ENCODE peak calls at places on chromosomes 2 and 18, in nine cellular contexts. One of them, this sample, is unnamed.

GRCh38 chr2:52178845-52179244 is 1146.9 kb upstream of the NRXN1 start:
- DNase-seq in choroid plexus epithelial cell: peak
- DNase-seq in astrocyte of the spinal cord: no peak
- DNase-seq in activated CD8-positive, alpha-beta memory T cell treated with anti-CD3 and anti-CD28 coated beads for 1 hour: no peak
- DNase-seq in cardiac muscle cell: no peak
- DNase-seq in ACHN: no peak
- DNase-seq in lung: no peak
- DNase-seq in nucleus accumbens: no peak
- DNase-seq in stimulated activated naive CD4-positive, alpha-beta T cell: no peak
- DNase-seq in this sample: no peak

GRCh38 chr2:112273349-112273748 is 2.0 kb upstream of the ZC3H6 start:
- DNase-seq in choroid plexus epithelial cell: no peak
- DNase-seq in astrocyte of the spinal cord: no peak
- DNase-seq in activated CD8-positive, alpha-beta memory T cell treated with anti-CD3 and anti-CD28 coated beads for 1 hour: no peak
- DNase-seq in cardiac muscle cell: no peak
- DNase-seq in ACHN: no peak
- DNase-seq in lung: no peak
- DNase-seq in nucleus accumbens: no peak
- DNase-seq in stimulated activated naive CD4-positive, alpha-beta T cell: no peak
- DNase-seq in this sample: no peak

GRCh38 chr2:233658610-233659009 is 13.1 kb upstream of the UGT1A9 start:
- DNase-seq in choroid plexus epithelial cell: no peak
- DNase-seq in astrocyte of the spinal cord: no peak
- DNase-seq in activated CD8-positive, alpha-beta memory T cell treated with anti-CD3 and anti-CD28 coated beads for 1 hour: no peak
- DNase-seq in cardiac muscle cell: no peak
- DNase-seq in ACHN: no peak
- DNase-seq in lung: no peak
- DNase-seq in nucleus accumbens: no peak
- DNase-seq in stimulated activated naive CD4-positive, alpha-beta T cell: no peak
- DNase-seq in this sample: no peak

GRCh38 chr2:160647967-160648685 is 154.5 kb upstream of the RBMS1 start:
- DNase-seq in choroid plexus epithelial cell: no peak
- DNase-seq in astrocyte of the spinal cord: no peak
- DNase-seq in activated CD8-positive, alpha-beta memory T cell treated with anti-CD3 and anti-CD28 coated beads for 1 hour: no peak
- DNase-seq in cardiac muscle cell: no peak
- DNase-seq in ACHN: no peak
- DNase-seq in lung: peak
- DNase-seq in nucleus accumbens: no peak
- DNase-seq in stimulated activated naive CD4-positive, alpha-beta T cell: no peak
- DNase-seq in this sample: no peak

GRCh38 chr2:224401641-224402342 is at the start of gene FAM124B:
- DNase-seq in choroid plexus epithelial cell: peak
- DNase-seq in astrocyte of the spinal cord: peak
- DNase-seq in activated CD8-positive, alpha-beta memory T cell treated with anti-CD3 and anti-CD28 coated beads for 1 hour: no peak
- DNase-seq in cardiac muscle cell: no peak
- DNase-seq in ACHN: no peak
- DNase-seq in lung: peak
- DNase-seq in nucleus accumbens: no peak
- DNase-seq in stimulated activated naive CD4-positive, alpha-beta T cell: no peak
- DNase-seq in this sample: peak

GRCh38 chr2:231452799-231453508 is 11.3 kb downstream of the NCL start:
- DNase-seq in choroid plexus epithelial cell: peak
- DNase-seq in astrocyte of the spinal cord: peak
- DNase-seq in activated CD8-positive, alpha-beta memory T cell treated with anti-CD3 and anti-CD28 coated beads for 1 hour: no peak
- DNase-seq in cardiac muscle cell: peak
- DNase-seq in ACHN: no peak
- DNase-seq in lung: no peak
- DNase-seq in nucleus accumbens: no peak
- DNase-seq in stimulated activated naive CD4-positive, alpha-beta T cell: no peak
- DNase-seq in this sample: no peak

GRCh38 chr2:70247364-70248144 is 874 bp downstream of the TIA1 start:
- DNase-seq in choroid plexus epithelial cell: peak
- DNase-seq in astrocyte of the spinal cord: peak
- DNase-seq in activated CD8-positive, alpha-beta memory T cell treated with anti-CD3 and anti-CD28 coated beads for 1 hour: no peak
- DNase-seq in cardiac muscle cell: peak
- DNase-seq in ACHN: peak
- DNase-seq in lung: no peak
- DNase-seq in nucleus accumbens: no peak
- DNase-seq in stimulated activated naive CD4-positive, alpha-beta T cell: no peak
- DNase-seq in this sample: no peak

GRCh38 chr2:127404466-127405251 is 13.6 kb upstream of the PROC start:
- DNase-seq in choroid plexus epithelial cell: no peak
- DNase-seq in astrocyte of the spinal cord: no peak
- DNase-seq in activated CD8-positive, alpha-beta memory T cell treated with anti-CD3 and anti-CD28 coated beads for 1 hour: no peak
- DNase-seq in cardiac muscle cell: no peak
- DNase-seq in ACHN: no peak
- DNase-seq in lung: no peak
- DNase-seq in nucleus accumbens: no peak
- DNase-seq in stimulated activated naive CD4-positive, alpha-beta T cell: no peak
- DNase-seq in this sample: no peak

GRCh38 chr2:128446049-128446811 is 127.6 kb upstream of the HS6ST1 start:
- DNase-seq in choroid plexus epithelial cell: no peak
- DNase-seq in astrocyte of the spinal cord: no peak
- DNase-seq in activated CD8-positive, alpha-beta memory T cell treated with anti-CD3 and anti-CD28 coated beads for 1 hour: no peak
- DNase-seq in cardiac muscle cell: no peak
- DNase-seq in ACHN: no peak
- DNase-seq in lung: no peak
- DNase-seq in nucleus accumbens: no peak
- DNase-seq in stimulated activated naive CD4-positive, alpha-beta T cell: no peak
- DNase-seq in this sample: no peak

GRCh38 chr2:188765522-188765921 is 208.7 kb upstream of the COL3A1 start:
- DNase-seq in choroid plexus epithelial cell: peak
- DNase-seq in astrocyte of the spinal cord: peak
- DNase-seq in activated CD8-positive, alpha-beta memory T cell treated with anti-CD3 and anti-CD28 coated beads for 1 hour: no peak
- DNase-seq in cardiac muscle cell: peak
- DNase-seq in ACHN: peak
- DNase-seq in lung: no peak
- DNase-seq in nucleus accumbens: no peak
- DNase-seq in stimulated activated naive CD4-positive, alpha-beta T cell: no peak
- DNase-seq in this sample: peak

GRCh38 chr2:233273120-233273519 is 21.6 kb downstream of the ATG16L1 start:
- DNase-seq in choroid plexus epithelial cell: no peak
- DNase-seq in astrocyte of the spinal cord: no peak
- DNase-seq in activated CD8-positive, alpha-beta memory T cell treated with anti-CD3 and anti-CD28 coated beads for 1 hour: no peak
- DNase-seq in cardiac muscle cell: no peak
- DNase-seq in ACHN: no peak
- DNase-seq in lung: no peak
- DNase-seq in nucleus accumbens: no peak
- DNase-seq in stimulated activated naive CD4-positive, alpha-beta T cell: no peak
- DNase-seq in this sample: no peak

GRCh38 chr2:231781798-231782726 is 980 bp upstream of the PDE6D start:
- DNase-seq in choroid plexus epithelial cell: peak
- DNase-seq in astrocyte of the spinal cord: peak
- DNase-seq in activated CD8-positive, alpha-beta memory T cell treated with anti-CD3 and anti-CD28 coated beads for 1 hour: no peak
- DNase-seq in cardiac muscle cell: no peak
- DNase-seq in ACHN: peak
- DNase-seq in lung: no peak
- DNase-seq in nucleus accumbens: no peak
- DNase-seq in stimulated activated naive CD4-positive, alpha-beta T cell: no peak
- DNase-seq in this sample: no peak

GRCh38 chr2:62794791-62795190 is 89.3 kb downstream of the EHBP1 start:
- DNase-seq in choroid plexus epithelial cell: peak
- DNase-seq in astrocyte of the spinal cord: peak
- DNase-seq in activated CD8-positive, alpha-beta memory T cell treated with anti-CD3 and anti-CD28 coated beads for 1 hour: no peak
- DNase-seq in cardiac muscle cell: no peak
- DNase-seq in ACHN: peak
- DNase-seq in lung: no peak
- DNase-seq in nucleus accumbens: no peak
- DNase-seq in stimulated activated naive CD4-positive, alpha-beta T cell: no peak
- DNase-seq in this sample: no peak

GRCh38 chr18:34031810-34032209 is 192.9 kb downstream of the NOL4 start:
- DNase-seq in choroid plexus epithelial cell: no peak
- DNase-seq in astrocyte of the spinal cord: no peak
- DNase-seq in activated CD8-positive, alpha-beta memory T cell treated with anti-CD3 and anti-CD28 coated beads for 1 hour: no peak
- DNase-seq in cardiac muscle cell: no peak
- DNase-seq in ACHN: no peak
- DNase-seq in lung: no peak
- DNase-seq in nucleus accumbens: no peak
- DNase-seq in stimulated activated naive CD4-positive, alpha-beta T cell: no peak
- DNase-seq in this sample: no peak

GRCh38 chr18:43570593-43570992 is 293.3 kb upstream of the SYT4 start:
- DNase-seq in choroid plexus epithelial cell: no peak
- DNase-seq in astrocyte of the spinal cord: no peak
- DNase-seq in activated CD8-positive, alpha-beta memory T cell treated with anti-CD3 and anti-CD28 coated beads for 1 hour: no peak
- DNase-seq in cardiac muscle cell: no peak
- DNase-seq in ACHN: no peak
- DNase-seq in lung: no peak
- DNase-seq in nucleus accumbens: no peak
- DNase-seq in stimulated activated naive CD4-positive, alpha-beta T cell: no peak
- DNase-seq in this sample: no peak

GRCh38 chr18:73279499-73279898 is 411.7 kb upstream of the NETO1 start:
- DNase-seq in choroid plexus epithelial cell: no peak
- DNase-seq in astrocyte of the spinal cord: no peak
- DNase-seq in activated CD8-positive, alpha-beta memory T cell treated with anti-CD3 and anti-CD28 coated beads for 1 hour: no peak
- DNase-seq in cardiac muscle cell: no peak
- DNase-seq in ACHN: no peak
- DNase-seq in lung: no peak
- DNase-seq in nucleus accumbens: no peak
- DNase-seq in stimulated activated naive CD4-positive, alpha-beta T cell: no peak
- DNase-seq in this sample: no peak

GRCh38 chr2:106034325-106034724 is 159.8 kb downstream of the UXS1 start:
- DNase-seq in choroid plexus epithelial cell: no peak
- DNase-seq in astrocyte of the spinal cord: no peak
- DNase-seq in activated CD8-positive, alpha-beta memory T cell treated with anti-CD3 and anti-CD28 coated beads for 1 hour: no peak
- DNase-seq in cardiac muscle cell: no peak
- DNase-seq in ACHN: no peak
- DNase-seq in lung: no peak
- DNase-seq in nucleus accumbens: no peak
- DNase-seq in stimulated activated naive CD4-positive, alpha-beta T cell: no peak
- DNase-seq in this sample: no peak

GRCh38 chr2:10973766-10974165 is 62.0 kb downstream of the KCNF1 start:
- DNase-seq in choroid plexus epithelial cell: no peak
- DNase-seq in astrocyte of the spinal cord: no peak
- DNase-seq in activated CD8-positive, alpha-beta memory T cell treated with anti-CD3 and anti-CD28 coated beads for 1 hour: no peak
- DNase-seq in cardiac muscle cell: no peak
- DNase-seq in ACHN: no peak
- DNase-seq in lung: no peak
- DNase-seq in nucleus accumbens: no peak
- DNase-seq in stimulated activated naive CD4-positive, alpha-beta T cell: no peak
- DNase-seq in this sample: no peak

GRCh38 chr2:113848758-113849460 is 41.0 kb upstream of the ACTR3 start:
- DNase-seq in choroid plexus epithelial cell: no peak
- DNase-seq in astrocyte of the spinal cord: peak
- DNase-seq in activated CD8-positive, alpha-beta memory T cell treated with anti-CD3 and anti-CD28 coated beads for 1 hour: no peak
- DNase-seq in cardiac muscle cell: no peak
- DNase-seq in ACHN: peak
- DNase-seq in lung: no peak
- DNase-seq in nucleus accumbens: no peak
- DNase-seq in stimulated activated naive CD4-positive, alpha-beta T cell: no peak
- DNase-seq in this sample: no peak

GRCh38 chr2:115484983-115485382 is 1042.5 kb downstream of the DPP10 start:
- DNase-seq in choroid plexus epithelial cell: no peak
- DNase-seq in astrocyte of the spinal cord: no peak
- DNase-seq in activated CD8-positive, alpha-beta memory T cell treated with anti-CD3 and anti-CD28 coated beads for 1 hour: no peak
- DNase-seq in cardiac muscle cell: no peak
- DNase-seq in ACHN: no peak
- DNase-seq in lung: no peak
- DNase-seq in nucleus accumbens: no peak
- DNase-seq in stimulated activated naive CD4-positive, alpha-beta T cell: no peak
- DNase-seq in this sample: no peak